ENCODE peak calls at places on chromosomes 1 and 21, in six cellular contexts. Q is fibroblast of lung, A is cardiac fibroblast, P is Right ventricle myocardium superior, C is esophagus squamous epithelium, Y is psoas muscle. N is an unnamed sample.

GRCh38 chr1:180863158-180863775 is 49.4 kb upstream of the KIAA1614 start:
- DNase-seq in Q (peak), A (peak), P (no peak), C (no peak), Y (no peak), N (no peak)

GRCh38 chr1:82919828-82920227 is 1079.1 kb downstream of the TTLL7 start:
- DNase-seq in Q (peak), A (no peak), P (no peak), C (no peak), Y (no peak), N (no peak)

GRCh38 chr1:163439506-163439905 is 117.8 kb downstream of the NUF2 start:
- DNase-seq in Q (no peak), A (no peak), P (no peak), C (no peak), Y (no peak), N (no peak)

GRCh38 chr21:14737922-14738321 is 191.8 kb upstream of the SAMSN1 start:
- DNase-seq in Q (peak), A (peak), P (no peak), C (no peak), Y (no peak), N (no peak)

GRCh38 chr1:68375919-68376318 is 73.8 kb downstream of the RPE65 start:
- DNase-seq in Q (no peak), A (no peak), P (no peak), C (no peak), Y (no peak), N (no peak)

GRCh38 chr1:33025180-33025569 is 11.5 kb downstream of the AK2 start:
- DNase-seq in Q (no peak), A (no peak), P (no peak), C (no peak), Y (no peak), N (no peak)

GRCh38 chr1:94819584-94819944 is 593 bp upstream of the SLC44A3 start:
- DNase-seq in Q (no peak), A (no peak), P (no peak), C (no peak), Y (no peak), N (no peak)

GRCh38 chr1:43592051-43592665 is 57.8 kb upstream of the KDM4A start:
- DNase-seq in Q (no peak), A (no peak), P (no peak), C (no peak), Y (no peak), N (no peak)

GRCh38 chr1:906532-907420 is 16.9 kb upstream of the SAMD11 start:
- DNase-seq in Q (peak), A (peak), P (peak), C (no peak), Y (peak), N (peak)

GRCh38 chr1:156725683-156726280 is 2.5 kb upstream of the METTL25B start:
- DNase-seq in Q (peak), A (peak), P (peak), C (no peak), Y (peak), N (peak)

GRCh38 chr1:116309090-116309870 is 63.8 kb upstream of the ATP1A1 start:
- DNase-seq in Q (no peak), A (no peak), P (no peak), C (no peak), Y (no peak), N (no peak)

GRCh38 chr21:14736162-14736561 is 190.0 kb upstream of the SAMSN1 start:
- DNase-seq in Q (no peak), A (no peak), P (no peak), C (no peak), Y (no peak), N (no peak)

GRCh38 chr1:207797229-207797973 is 45.5 kb downstream of the CD46 start:
- DNase-seq in Q (peak), A (peak), P (peak), C (no peak), Y (peak), N (peak)

GRCh38 chr1:226201029-226201593 is 14.6 kb upstream of the ACBD3 start:
- DNase-seq in Q (peak), A (peak), P (no peak), C (no peak), Y (no peak), N (no peak)

GRCh38 chr1:100360790-100361232 is 8.5 kb downstream of the CDC14A start:
- DNase-seq in Q (peak), A (peak), P (peak), C (no peak), Y (no peak), N (no peak)

GRCh38 chr1:61131248-61131647 is 48.9 kb downstream of the NFIA start:
- DNase-seq in Q (no peak), A (no peak), P (no peak), C (no peak), Y (no peak), N (no peak)

GRCh38 chr1:101293461-101294045 is 56.7 kb downstream of the S1PR1 start:
- DNase-seq in Q (no peak), A (peak), P (no peak), C (no peak), Y (no peak), N (no peak)

GRCh38 chr1:164608651-164609057 is 49.7 kb downstream of the PBX1 start:
- DNase-seq in Q (no peak), A (no peak), P (no peak), C (no peak), Y (no peak), N (no peak)

GRCh38 chr1:199545780-199546179 is 481.7 kb upstream of the NR5A2 start:
- DNase-seq in Q (no peak), A (peak), P (no peak), C (no peak), Y (no peak), N (no peak)

GRCh38 chr1:3469104-3469848 is 14.8 kb downstream of the ARHGEF16 start:
- DNase-seq in Q (no peak), A (no peak), P (peak), C (no peak), Y (peak), N (peak)

GRCh38 chr1:39866767-39867166 is 16.5 kb downstream of the TRIT1 start:
- DNase-seq in Q (peak), A (peak), P (no peak), C (no peak), Y (no peak), N (no peak)

GRCh38 chr21:42357307-42357706 is 6.5 kb upstream of the TFF2 start:
- DNase-seq in Q (no peak), A (no peak), P (no peak), C (no peak), Y (no peak), N (no peak)

GRCh38 chr1:8720347-8720746 is 97.1 kb downstream of the RERE start:
- DNase-seq in Q (no peak), A (no peak), P (no peak), C (no peak), Y (no peak), N (no peak)

GRCh38 chr1:91997607-91998195 is 32.1 kb upstream of the EPHX4 start:
- DNase-seq in Q (peak), A (peak), P (no peak), C (no peak), Y (no peak), N (no peak)

GRCh38 chr1:11055676-11056075 is 4.1 kb downstream of the SRM start:
- DNase-seq in Q (no peak), A (no peak), P (no peak), C (no peak), Y (no peak), N (no peak)

GRCh38 chr1:65525297-65526048 is 105.0 kb downstream of the LEPR start:
- DNase-seq in Q (no peak), A (no peak), P (no peak), C (no peak), Y (peak), N (peak)

GRCh38 chr1:3668585-3669300 is 16.4 kb downstream of the TP73 start:
- DNase-seq in Q (peak), A (peak), P (peak), C (no peak), Y (peak), N (peak)

GRCh38 chr1:159828916-159829634 is 2.4 kb downstream of the SLAMF8 start:
- DNase-seq in Q (no peak), A (peak), P (peak), C (no peak), Y (peak), N (peak)

GRCh38 chr1:10249808-10250457 is 39.6 kb downstream of the KIF1B start:
- DNase-seq in Q (no peak), A (no peak), P (no peak), C (no peak), Y (no peak), N (no peak)